ENCODE peak calls at places on chromosomes 11 and 22, in ten cellular contexts. H is IMR-90, K is Caco-2, P is pancreas, V is mucosa of descending colon, J is PC-3, Y is NB4, Z is BE2C, G is AG04450, Q is epithelial cell of proximal tubule. S is an unnamed sample.

GRCh38 chr22:31968022-31968421 is 23.7 kb downstream of the YWHAH start:
- DNase-seq in G (no peak), Z (no peak), Q (no peak), J (no peak), V (no peak), Y (no peak), H (no peak), P (no peak), K (no peak), S (no peak)

GRCh38 chr22:49261616-49262015 is 566.1 kb downstream of the BRD1 start:
- DNase-seq in H (no peak), G (no peak), K (no peak), Q (no peak), Z (no peak), J (no peak), Y (no peak), V (no peak), P (no peak), S (no peak)

GRCh38 chr22:45008853-45009751 is 703 bp downstream of the PHF21B start:
- DNase-seq in P (no peak), J (no peak), Y (no peak), H (no peak), K (peak; percentile 24), V (no peak), Q (no peak), Z (peak; percentile 39), G (no peak), S (peak; percentile 67)

GRCh38 chr11:60900673-60901404 is 5.5 kb downstream of the PRPF19 start:
- DNase-seq in P (no peak), J (no peak), Z (no peak), H (no peak), Q (no peak), G (no peak), V (peak; percentile 5), Y (no peak), K (no peak), S (no peak)

GRCh38 chr11:69877235-69877634 is 58.0 kb upstream of the FGF3 start:
- DNase-seq in H (no peak), J (no peak), Z (no peak), G (no peak), P (no peak), Y (no peak), K (no peak), V (no peak), Q (no peak), S (no peak)

GRCh38 chr11:12318791-12319733 is 58.3 kb upstream of the PARVA start:
- DNase-seq in J (no peak), Z (peak; percentile 80), V (peak; percentile 32), Q (no peak), Y (no peak), P (no peak), G (peak; percentile 75), H (peak; percentile 89), K (no peak), S (no peak)

GRCh38 chr22:17871726-17872458 is 97.6 kb upstream of the BID start:
- DNase-seq in V (no peak), Y (no peak), G (no peak), Z (no peak), K (no peak), P (no peak), Q (no peak), J (no peak), H (no peak), S (no peak)

GRCh38 chr22:17130199-17130598 is 9.0 kb upstream of the TMEM121B start:
- DNase-seq in J (no peak), H (peak; percentile 34), P (no peak), V (no peak), K (no peak), Z (no peak), Y (no peak), Q (no peak), G (no peak), S (no peak)

GRCh38 chr11:65992056-65992455 is 9.9 kb downstream of the EIF1AD start:
- DNase-seq in H (no peak), G (no peak), Q (no peak), Z (no peak), J (no peak), P (no peak), Y (no peak), K (no peak), V (no peak), S (no peak)

GRCh38 chr11:65987336-65987735 is 14.6 kb downstream of the EIF1AD start:
- DNase-seq in K (no peak), H (no peak), Q (no peak), G (no peak), Z (no peak), Y (no peak), V (no peak), J (no peak), P (no peak), S (no peak)

GRCh38 chr11:65983589-65983987 is 18.4 kb downstream of the EIF1AD start:
- DNase-seq in K (no peak), V (no peak), Q (no peak), J (no peak), G (no peak), Z (no peak), Y (no peak), P (no peak), H (no peak), S (no peak)

GRCh38 chr11:65982824-65983588 is 19.0 kb downstream of the EIF1AD start:
- DNase-seq in K (no peak), Q (no peak), J (no peak), G (no peak), P (no peak), H (no peak), V (no peak), Y (no peak), Z (no peak), S (no peak)

DNA sequence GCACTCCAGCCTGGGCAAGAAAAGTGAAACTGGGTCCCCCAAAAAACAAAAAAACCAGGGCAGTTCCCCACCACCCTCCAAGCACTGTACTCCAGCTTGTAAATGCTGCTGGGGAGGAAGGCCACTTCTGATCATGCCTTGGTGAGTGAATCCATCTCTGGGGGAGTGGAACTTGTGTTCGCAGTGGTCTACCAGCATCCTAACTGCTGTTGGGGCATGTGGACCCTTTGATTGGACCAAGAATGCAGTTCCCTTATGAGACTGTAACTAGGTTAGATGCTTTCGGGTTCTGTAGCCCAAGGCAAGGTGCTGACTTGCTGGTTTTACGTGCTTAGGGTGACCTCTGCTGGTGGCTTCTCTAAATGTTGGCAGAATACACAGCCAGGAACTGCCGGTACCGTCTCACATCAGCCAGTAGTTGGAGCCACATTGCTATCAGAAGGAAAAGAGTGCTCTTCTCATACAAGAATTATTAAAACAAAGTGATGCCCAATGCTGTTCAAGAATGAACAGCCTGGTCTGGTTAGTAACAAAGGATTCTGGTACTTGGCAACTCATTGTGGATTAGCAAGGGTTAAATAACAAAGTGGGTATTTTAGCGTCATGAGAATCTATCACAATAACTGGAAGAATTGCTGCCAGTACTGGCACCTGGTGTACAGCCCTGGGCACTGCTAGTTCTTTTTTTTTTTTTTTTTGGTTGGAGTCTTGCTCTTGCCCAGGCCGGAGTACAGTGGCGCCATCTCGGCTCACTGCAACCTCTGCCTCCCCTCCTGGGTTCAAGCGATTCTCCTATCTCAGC is 13.0 kb downstream of the EIF1AD start:
- DNase-seq in Z (peak; percentile 91), H (peak; percentile 96), V (peak; percentile 99), Y (peak; percentile 96), J (peak; percentile 98), G (peak; percentile 92), P (peak; percentile 84), Q (peak; percentile 83), K (peak; percentile 93), S (peak; percentile 88)
- TF ChIP-seq CTCF in Z (peak; percentile 99), H (peak; percentile 99), V (peak; percentile 71), Y (peak; percentile 95), J (peak; percentile 99), G (peak; percentile 97), P (peak; percentile 86), Q (peak; percentile 97), K (peak; percentile 94), S (peak; percentile 93)

GRCh38 chr11:17386331-17387084 is 2.0 kb downstream of the KCNJ11 start:
- DNase-seq in Q (no peak), Z (peak; percentile 54), V (peak; percentile 75), J (peak; percentile 62), G (no peak), Y (peak; percentile 73), P (no peak), H (peak; percentile 34), K (peak; percentile 68), S (no peak)

GRCh38 chr11:17384002-17384511 is 4.4 kb downstream of the KCNJ11 start:
- DNase-seq in K (peak; percentile 82), G (peak; percentile 65), V (peak; percentile 67), J (peak; percentile 75), P (peak; percentile 70), H (peak; percentile 79), Z (peak; percentile 75), Y (peak; percentile 87), Q (no peak), S (peak; percentile 71)

GRCh38 chr11:17385492-17385891 is 3.0 kb downstream of the KCNJ11 start:
- DNase-seq in K (no peak), Z (no peak), Y (no peak), V (no peak), J (no peak), Q (no peak), P (no peak), G (no peak), H (no peak), S (no peak)

GRCh38 chr11:17387280-17387679 is 1.2 kb downstream of the KCNJ11 start:
- DNase-seq in V (no peak), K (no peak), Q (no peak), G (no peak), P (no peak), J (no peak), Y (no peak), H (no peak), Z (no peak), S (no peak)

GRCh38 chr11:17385926-17386325 is 2.5 kb downstream of the KCNJ11 start:
- DNase-seq in K (no peak), H (no peak), P (no peak), G (no peak), J (no peak), Z (no peak), Y (no peak), Q (no peak), V (no peak), S (no peak)
- H3K4me3 ChIP-seq in K (no peak overlapping the region), H (no peak overlapping the region), P (peak overlapping the region; percentile 7), G (no peak overlapping the region), J (no peak overlapping the region), Z (no peak overlapping the region), Y (no peak overlapping the region), Q (no peak overlapping the region), V (no peak overlapping the region), S (no peak overlapping the region)

GRCh38 chr22:39556970-39557811 is 13.4 kb upstream of the CACNA1I start:
- DNase-seq in H (peak; percentile 7), V (peak; percentile 12), J (no peak), G (no peak), Y (no peak), P (no peak), K (peak; percentile 37), Z (peak; percentile 53), Q (no peak), S (no peak)
- TF ChIP-seq CTCF in H (peak; percentile 39), V (no peak), J (no peak), G (peak; percentile 11), Y (no peak), P (no peak), K (no peak), Z (no peak), Q (no peak), S (no peak)

DNA sequence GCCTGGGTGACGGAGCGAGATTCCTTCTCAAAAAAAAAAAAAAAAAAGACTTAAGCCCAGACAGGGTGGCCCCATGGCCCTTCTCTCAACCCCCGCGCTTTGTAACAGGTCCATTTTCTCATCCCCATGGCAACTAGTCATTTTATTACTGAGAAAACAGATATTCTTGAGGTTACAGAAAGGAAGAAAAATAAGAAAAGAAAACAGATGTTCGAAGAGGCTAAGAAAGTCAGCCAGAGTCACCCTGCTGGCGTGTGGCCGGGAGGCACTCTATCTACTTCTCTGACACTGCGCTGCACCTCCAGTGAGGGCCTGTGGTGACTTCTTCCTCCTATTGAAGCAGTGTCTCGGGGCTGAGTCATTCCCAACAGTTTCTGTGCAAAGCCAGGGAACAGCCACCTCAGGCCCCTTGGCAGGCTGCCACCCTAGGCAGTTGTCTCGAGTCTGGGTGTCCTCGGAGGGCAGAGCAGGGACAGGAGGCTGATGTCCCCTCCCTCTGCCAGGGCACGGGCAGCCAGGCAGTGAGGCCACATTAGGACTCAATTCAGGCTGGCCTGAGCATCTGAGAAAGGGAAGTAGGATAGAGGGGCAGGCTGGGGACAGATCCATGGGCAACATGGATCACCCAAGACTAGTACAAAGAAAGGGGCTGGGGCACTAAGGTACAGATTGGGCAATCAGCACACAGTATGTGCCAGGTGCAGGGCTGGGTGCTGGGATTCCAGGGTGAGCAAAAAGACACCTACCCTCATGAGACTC is 16.4 kb upstream of the SYVN1 start:
- DNase-seq in J (peak; percentile 98), G (no peak), Z (peak; percentile 81), P (peak; percentile 89), V (peak; percentile 76), Q (peak; percentile 27), H (peak; percentile 86), K (no peak), Y (peak; percentile 93), S (peak; percentile 91)
- H3K4me3 ChIP-seq in J (peak overlapping the region; percentile 23), G (no peak overlapping the region), Z (no peak overlapping the region), P (no peak overlapping the region), V (no peak overlapping the region), Q (no peak overlapping the region), H (no peak overlapping the region), K (no peak overlapping the region), Y (peak overlapping the region; percentile 16), S (no peak overlapping the region)

S was measured in left lung.